ENCODE peak calls at places on chromosomes 7 and 10, in nine cellular contexts. One of them, this sample, is unnamed.

GRCh38 chr7:50837965-50838364 is 55.3 kb upstream of the GRB10 start:
- DNase-seq in cardiac septum: no peak
- DNase-seq in coronary artery: no peak
- DNase-seq in activated T-cell treated with anti-CD3 and anti-CD28 coated beads, Interleukin-2, amount 50 U/mL, for 1 hour: no peak
- DNase-seq in HFFc6: peak
- DNase-seq in kidney epithelial cell: no peak
- DNase-seq in substantia nigra: no peak
- DNase-seq in Right ventricle myocardium superior: no peak
- DNase-seq in activated effector memory CD4-positive, alpha-beta T cell treated with Interleukin-2 at 50 U/mL for 16 hours: no peak
- DNase-seq in this sample: no peak

GRCh38 chr7:13874783-13875182 is 114.7 kb downstream of the ETV1 start:
- DNase-seq in cardiac septum: no peak
- DNase-seq in coronary artery: no peak
- DNase-seq in activated T-cell treated with anti-CD3 and anti-CD28 coated beads, Interleukin-2, amount 50 U/mL, for 1 hour: no peak
- DNase-seq in HFFc6: no peak
- DNase-seq in kidney epithelial cell: no peak
- DNase-seq in substantia nigra: no peak
- DNase-seq in Right ventricle myocardium superior: no peak
- DNase-seq in activated effector memory CD4-positive, alpha-beta T cell treated with Interleukin-2 at 50 U/mL for 16 hours: no peak
- DNase-seq in this sample: no peak

GRCh38 chr7:27863866-27864265 is 123.9 kb downstream of the TAX1BP1 start:
- DNase-seq in cardiac septum: no peak
- DNase-seq in coronary artery: no peak
- DNase-seq in activated T-cell treated with anti-CD3 and anti-CD28 coated beads, Interleukin-2, amount 50 U/mL, for 1 hour: no peak
- DNase-seq in HFFc6: no peak
- DNase-seq in kidney epithelial cell: peak
- DNase-seq in substantia nigra: no peak
- DNase-seq in Right ventricle myocardium superior: no peak
- DNase-seq in activated effector memory CD4-positive, alpha-beta T cell treated with Interleukin-2 at 50 U/mL for 16 hours: no peak
- DNase-seq in this sample: no peak

GRCh38 chr7:107718456-107719193 is 25.3 kb upstream of the CBLL1 start:
- DNase-seq in cardiac septum: no peak
- DNase-seq in coronary artery: no peak
- DNase-seq in activated T-cell treated with anti-CD3 and anti-CD28 coated beads, Interleukin-2, amount 50 U/mL, for 1 hour: no peak
- DNase-seq in HFFc6: no peak
- DNase-seq in kidney epithelial cell: no peak
- DNase-seq in substantia nigra: no peak
- DNase-seq in Right ventricle myocardium superior: no peak
- DNase-seq in activated effector memory CD4-positive, alpha-beta T cell treated with Interleukin-2 at 50 U/mL for 16 hours: no peak
- DNase-seq in this sample: no peak

GRCh38 chr7:71633571-71634008 is 501.6 kb downstream of the GALNT17 start:
- DNase-seq in cardiac septum: no peak
- DNase-seq in coronary artery: peak
- DNase-seq in activated T-cell treated with anti-CD3 and anti-CD28 coated beads, Interleukin-2, amount 50 U/mL, for 1 hour: no peak
- DNase-seq in HFFc6: peak
- DNase-seq in kidney epithelial cell: peak
- DNase-seq in substantia nigra: no peak
- DNase-seq in Right ventricle myocardium superior: no peak
- DNase-seq in activated effector memory CD4-positive, alpha-beta T cell treated with Interleukin-2 at 50 U/mL for 16 hours: no peak
- DNase-seq in this sample: no peak

GRCh38 chr10:42887734-42888503 is 105.3 kb downstream of the BMS1 start:
- DNase-seq in cardiac septum: peak
- DNase-seq in coronary artery: no peak
- DNase-seq in activated T-cell treated with anti-CD3 and anti-CD28 coated beads, Interleukin-2, amount 50 U/mL, for 1 hour: no peak
- DNase-seq in HFFc6: no peak
- DNase-seq in kidney epithelial cell: no peak
- DNase-seq in substantia nigra: no peak
- DNase-seq in Right ventricle myocardium superior: no peak
- DNase-seq in activated effector memory CD4-positive, alpha-beta T cell treated with Interleukin-2 at 50 U/mL for 16 hours: no peak
- DNase-seq in this sample: no peak

GRCh38 chr7:95845007-95845406 is 72.7 kb downstream of the DYNC1I1 start:
- DNase-seq in cardiac septum: no peak
- DNase-seq in coronary artery: no peak
- DNase-seq in activated T-cell treated with anti-CD3 and anti-CD28 coated beads, Interleukin-2, amount 50 U/mL, for 1 hour: no peak
- DNase-seq in HFFc6: no peak
- DNase-seq in kidney epithelial cell: no peak
- DNase-seq in substantia nigra: no peak
- DNase-seq in Right ventricle myocardium superior: no peak
- DNase-seq in activated effector memory CD4-positive, alpha-beta T cell treated with Interleukin-2 at 50 U/mL for 16 hours: no peak
- DNase-seq in this sample: no peak

GRCh38 chr10:10765017-10765416 is 252.7 kb upstream of the CELF2 start:
- DNase-seq in cardiac septum: no peak
- DNase-seq in coronary artery: no peak
- DNase-seq in activated T-cell treated with anti-CD3 and anti-CD28 coated beads, Interleukin-2, amount 50 U/mL, for 1 hour: no peak
- DNase-seq in HFFc6: no peak
- DNase-seq in kidney epithelial cell: no peak
- DNase-seq in substantia nigra: no peak
- DNase-seq in Right ventricle myocardium superior: no peak
- DNase-seq in activated effector memory CD4-positive, alpha-beta T cell treated with Interleukin-2 at 50 U/mL for 16 hours: no peak
- DNase-seq in this sample: no peak

GRCh38 chr7:116809636-116810266 is 52.6 kb upstream of the CAPZA2 start:
- DNase-seq in cardiac septum: no peak
- DNase-seq in coronary artery: no peak
- DNase-seq in activated T-cell treated with anti-CD3 and anti-CD28 coated beads, Interleukin-2, amount 50 U/mL, for 1 hour: no peak
- DNase-seq in HFFc6: peak
- DNase-seq in kidney epithelial cell: peak
- DNase-seq in substantia nigra: no peak
- DNase-seq in Right ventricle myocardium superior: no peak
- DNase-seq in activated effector memory CD4-positive, alpha-beta T cell treated with Interleukin-2 at 50 U/mL for 16 hours: no peak
- DNase-seq in this sample: no peak

GRCh38 chr10:88873757-88874156 is 6.3 kb upstream of the STAMBPL1 start:
- DNase-seq in cardiac septum: no peak
- DNase-seq in coronary artery: no peak
- DNase-seq in activated T-cell treated with anti-CD3 and anti-CD28 coated beads, Interleukin-2, amount 50 U/mL, for 1 hour: no peak
- DNase-seq in HFFc6: no peak
- DNase-seq in kidney epithelial cell: no peak
- DNase-seq in substantia nigra: no peak
- DNase-seq in Right ventricle myocardium superior: no peak
- DNase-seq in activated effector memory CD4-positive, alpha-beta T cell treated with Interleukin-2 at 50 U/mL for 16 hours: no peak
- DNase-seq in this sample: no peak

GRCh38 chr10:108427081-108427480 is 1262.6 kb upstream of the SORCS1 start:
- DNase-seq in cardiac septum: no peak
- DNase-seq in coronary artery: no peak
- DNase-seq in activated T-cell treated with anti-CD3 and anti-CD28 coated beads, Interleukin-2, amount 50 U/mL, for 1 hour: no peak
- DNase-seq in HFFc6: no peak
- DNase-seq in kidney epithelial cell: no peak
- DNase-seq in substantia nigra: no peak
- DNase-seq in Right ventricle myocardium superior: no peak
- DNase-seq in activated effector memory CD4-positive, alpha-beta T cell treated with Interleukin-2 at 50 U/mL for 16 hours: no peak
- DNase-seq in this sample: no peak

GRCh38 chr7:22814261-22815208 is 8.1 kb downstream of the TOMM7 start:
- DNase-seq in cardiac septum: no peak
- DNase-seq in coronary artery: no peak
- DNase-seq in activated T-cell treated with anti-CD3 and anti-CD28 coated beads, Interleukin-2, amount 50 U/mL, for 1 hour: no peak
- DNase-seq in HFFc6: no peak
- DNase-seq in kidney epithelial cell: no peak
- DNase-seq in substantia nigra: no peak
- DNase-seq in Right ventricle myocardium superior: no peak
- DNase-seq in activated effector memory CD4-positive, alpha-beta T cell treated with Interleukin-2 at 50 U/mL for 16 hours: no peak
- DNase-seq in this sample: no peak

GRCh38 chr10:92279297-92279696 is 11.6 kb downstream of the CPEB3 start:
- DNase-seq in cardiac septum: no peak
- DNase-seq in coronary artery: no peak
- DNase-seq in activated T-cell treated with anti-CD3 and anti-CD28 coated beads, Interleukin-2, amount 50 U/mL, for 1 hour: no peak
- DNase-seq in HFFc6: no peak
- DNase-seq in kidney epithelial cell: no peak
- DNase-seq in substantia nigra: no peak
- DNase-seq in Right ventricle myocardium superior: no peak
- DNase-seq in activated effector memory CD4-positive, alpha-beta T cell treated with Interleukin-2 at 50 U/mL for 16 hours: no peak
- DNase-seq in this sample: no peak

GRCh38 chr7:2438181-2438580 is 34.8 kb downstream of the CHST12 start:
- DNase-seq in cardiac septum: no peak
- DNase-seq in coronary artery: no peak
- DNase-seq in activated T-cell treated with anti-CD3 and anti-CD28 coated beads, Interleukin-2, amount 50 U/mL, for 1 hour: no peak
- DNase-seq in HFFc6: no peak
- DNase-seq in kidney epithelial cell: no peak
- DNase-seq in substantia nigra: no peak
- DNase-seq in Right ventricle myocardium superior: peak
- DNase-seq in activated effector memory CD4-positive, alpha-beta T cell treated with Interleukin-2 at 50 U/mL for 16 hours: no peak
- DNase-seq in this sample: no peak

GRCh38 chr7:82726038-82726800 is 282.6 kb upstream of the CACNA2D1 start:
- DNase-seq in cardiac septum: no peak
- DNase-seq in coronary artery: no peak
- DNase-seq in activated T-cell treated with anti-CD3 and anti-CD28 coated beads, Interleukin-2, amount 50 U/mL, for 1 hour: no peak
- DNase-seq in HFFc6: no peak
- DNase-seq in kidney epithelial cell: no peak
- DNase-seq in substantia nigra: no peak
- DNase-seq in Right ventricle myocardium superior: no peak
- DNase-seq in activated effector memory CD4-positive, alpha-beta T cell treated with Interleukin-2 at 50 U/mL for 16 hours: no peak
- DNase-seq in this sample: no peak

GRCh38 chr7:131692131-131692960 is 135.9 kb upstream of the PODXL start:
- DNase-seq in cardiac septum: no peak
- DNase-seq in coronary artery: no peak
- DNase-seq in activated T-cell treated with anti-CD3 and anti-CD28 coated beads, Interleukin-2, amount 50 U/mL, for 1 hour: peak
- DNase-seq in HFFc6: no peak
- DNase-seq in kidney epithelial cell: no peak
- DNase-seq in substantia nigra: peak
- DNase-seq in Right ventricle myocardium superior: peak
- DNase-seq in activated effector memory CD4-positive, alpha-beta T cell treated with Interleukin-2 at 50 U/mL for 16 hours: no peak
- DNase-seq in this sample: peak

GRCh38 chr7:93150200-93150835 is 2.1 kb upstream of the SAMD9L start:
- DNase-seq in cardiac septum: no peak
- DNase-seq in coronary artery: no peak
- DNase-seq in activated T-cell treated with anti-CD3 and anti-CD28 coated beads, Interleukin-2, amount 50 U/mL, for 1 hour: no peak
- DNase-seq in HFFc6: peak
- DNase-seq in kidney epithelial cell: no peak
- DNase-seq in substantia nigra: no peak
- DNase-seq in Right ventricle myocardium superior: no peak
- DNase-seq in activated effector memory CD4-positive, alpha-beta T cell treated with Interleukin-2 at 50 U/mL for 16 hours: no peak
- DNase-seq in this sample: no peak

GRCh38 chr10:86348321-86349210 is 18.0 kb downstream of the GRID1 start:
- DNase-seq in cardiac septum: peak
- DNase-seq in coronary artery: no peak
- DNase-seq in activated T-cell treated with anti-CD3 and anti-CD28 coated beads, Interleukin-2, amount 50 U/mL, for 1 hour: no peak
- DNase-seq in HFFc6: no peak
- DNase-seq in kidney epithelial cell: no peak
- DNase-seq in substantia nigra: peak
- DNase-seq in Right ventricle myocardium superior: peak
- DNase-seq in activated effector memory CD4-positive, alpha-beta T cell treated with Interleukin-2 at 50 U/mL for 16 hours: no peak
- DNase-seq in this sample: peak

This sample was measured in lower lobe of right lung.